ENCODE peak calls at places on chromosomes 16 and 17, in nine cellular contexts. U is ovary; H is left lung; Q is GM23338; P is PC-9; O is kidney; Y is tibial artery; W is Peyer's patch; Z is CD4-positive, alpha-beta memory T cell. V is an unnamed sample.

GRCh38 chr17:65349916-65350315 is 211.5 kb downstream of the AXIN2 start:
- DNase-seq in U (no peak), H (no peak), Q (no peak), P (no peak), O (no peak), Y (no peak), W (no peak), Z (no peak), V (no peak)

GRCh38 chr17:7612294-7612640 is 2.4 kb downstream of the FXR2 start:
- DNase-seq in U (no peak), H (no peak), Q (no peak), P (no peak), O (no peak), Y (no peak), W (no peak), Z (no peak), V (no peak)

GRCh38 chr16:27529962-27530361 is 19.8 kb downstream of the GTF3C1 start:
- DNase-seq in U (no peak), H (no peak), Q (no peak), P (no peak), O (no peak), Y (no peak), W (no peak), Z (no peak), V (no peak)

GRCh38 chr17:42845918-42846593 is 1.7 kb downstream of the AOC2 start:
- DNase-seq in U (no peak), H (no peak), Q (no peak), P (no peak), O (no peak), Y (no peak), W (no peak), Z (no peak), V (no peak)

GRCh38 chr17:13544755-13545154 is 57.0 kb downstream of the HS3ST3A1 start:
- DNase-seq in U (no peak), H (no peak), Q (no peak), P (no peak), O (no peak), Y (no peak), W (no peak), Z (no peak), V (no peak)

GRCh38 chr17:83090424-83091256 is 11.2 kb downstream of the METRNL start:
- DNase-seq in U (no peak), H (no peak), Q (no peak), P (no peak), O (no peak), Y (no peak), W (peak), Z (no peak), V (no peak)

GRCh38 chr17:39097159-39097519 is 54.3 kb downstream of the PLXDC1 start:
- DNase-seq in U (no peak), H (no peak), Q (no peak), P (no peak), O (no peak), Y (no peak), W (no peak), Z (no peak), V (no peak)

GRCh38 chr16:86029131-86029741 is 130.3 kb downstream of the IRF8 start:
- DNase-seq in U (no peak), H (peak), Q (peak), P (no peak), O (peak), Y (peak), W (peak), Z (no peak), V (peak)

GRCh38 chr16:85006639-85007038 is 4.7 kb downstream of the ZDHHC7 start:
- DNase-seq in U (no peak), H (no peak), Q (no peak), P (no peak), O (no peak), Y (no peak), W (no peak), Z (no peak), V (no peak)

GRCh38 chr16:69698404-69698803 is 28.0 kb downstream of the NQO1 start:
- DNase-seq in U (no peak), H (no peak), Q (no peak), P (no peak), O (no peak), Y (no peak), W (no peak), Z (no peak), V (no peak)

GRCh38 chr16:70769761-70770160 is 31.2 kb downstream of the VAC14 start:
- DNase-seq in U (no peak), H (no peak), Q (no peak), P (no peak), O (no peak), Y (no peak), W (no peak), Z (no peak), V (no peak)

GRCh38 chr17:81712468-81713003 is 452 bp downstream of the SLC25A10 start:
- DNase-seq in U (no peak), H (no peak), Q (no peak), P (peak), O (no peak), Y (no peak), W (no peak), Z (no peak), V (no peak)

GRCh38 chr17:69462010-69462409 is 47.5 kb downstream of the MAP2K6 start:
- DNase-seq in U (no peak), H (no peak), Q (peak), P (no peak), O (no peak), Y (no peak), W (no peak), Z (no peak), V (no peak)

GRCh38 chr16:49961087-49961486 is 63.9 kb upstream of the CNEP1R1 start:
- DNase-seq in U (no peak), H (no peak), Q (no peak), P (no peak), O (no peak), Y (no peak), W (no peak), Z (no peak), V (no peak)

GRCh38 chr16:3480901-3481695 is 14.2 kb downstream of the C16orf90 start:
- DNase-seq in U (no peak), H (no peak), Q (peak), P (no peak), O (peak), Y (no peak), W (no peak), Z (no peak), V (no peak)

GRCh38 chr17:73643012-73643845 is 1.0 kb downstream of the SDK2 start:
- DNase-seq in U (no peak), H (no peak), Q (peak), P (no peak), O (peak), Y (no peak), W (no peak), Z (no peak), V (peak)

GRCh38 chr17:34442387-34443111 is 79.5 kb upstream of the CCL1 start:
- DNase-seq in U (no peak), H (no peak), Q (no peak), P (no peak), O (no peak), Y (no peak), W (no peak), Z (no peak), V (no peak)

GRCh38 chr17:78314683-78315354 is 45.1 kb downstream of the SOCS3 start:
- DNase-seq in U (peak), H (no peak), Q (peak), P (no peak), O (peak), Y (no peak), W (no peak), Z (no peak), V (no peak)

GRCh38 chr17:57988301-57989010 is 402 bp upstream of the VEZF1 start:
- DNase-seq in U (peak), H (peak), Q (peak), P (peak), O (peak), Y (peak), W (peak), Z (peak), V (peak)

GRCh38 chr16:87603684-87604571 is 1.6 kb downstream of the JPH3 start:
- DNase-seq in U (no peak), H (no peak), Q (peak), P (no peak), O (peak), Y (no peak), W (no peak), Z (no peak), V (no peak)

GRCh38 chr16:79647586-79647985 is 47.0 kb upstream of the MAF start:
- DNase-seq in U (no peak), H (no peak), Q (no peak), P (no peak), O (no peak), Y (no peak), W (no peak), Z (no peak), V (no peak)

GRCh38 chr16:3909791-3910583 is 29.5 kb upstream of the CREBBP start:
- DNase-seq in U (peak), H (no peak), Q (peak), P (no peak), O (no peak), Y (no peak), W (no peak), Z (no peak), V (peak)

GRCh38 chr16:83973077-83973476 is 5.0 kb downstream of the NECAB2 start:
- DNase-seq in U (no peak), H (no peak), Q (no peak), P (no peak), O (no peak), Y (no peak), W (no peak), Z (no peak), V (peak)

GRCh38 chr16:4313563-4314531 is 2.0 kb upstream of the GLIS2 start:
- DNase-seq in U (peak), H (peak), Q (peak), P (peak), O (peak), Y (no peak), W (no peak), Z (peak), V (peak)

GRCh38 chr16:67443299-67443698 is 12.4 kb downstream of the HSD11B2 start:
- DNase-seq in U (peak), H (no peak), Q (no peak), P (no peak), O (no peak), Y (peak), W (no peak), Z (no peak), V (no peak)

GRCh38 chr16:67442581-67443255 is 11.8 kb downstream of the HSD11B2 start:
- DNase-seq in U (peak), H (no peak), Q (no peak), P (no peak), O (no peak), Y (no peak), W (no peak), Z (no peak), V (no peak)

GRCh38 chr16:67441907-67442306 is 11.0 kb downstream of the HSD11B2 start:
- DNase-seq in U (no peak), H (no peak), Q (no peak), P (no peak), O (no peak), Y (no peak), W (no peak), Z (no peak), V (no peak)

GRCh38 chr16:67438824-67439393 is 8.0 kb downstream of the HSD11B2 start:
- DNase-seq in U (no peak), H (no peak), Q (no peak), P (no peak), O (no peak), Y (no peak), W (no peak), Z (no peak), V (no peak)

DNA sequence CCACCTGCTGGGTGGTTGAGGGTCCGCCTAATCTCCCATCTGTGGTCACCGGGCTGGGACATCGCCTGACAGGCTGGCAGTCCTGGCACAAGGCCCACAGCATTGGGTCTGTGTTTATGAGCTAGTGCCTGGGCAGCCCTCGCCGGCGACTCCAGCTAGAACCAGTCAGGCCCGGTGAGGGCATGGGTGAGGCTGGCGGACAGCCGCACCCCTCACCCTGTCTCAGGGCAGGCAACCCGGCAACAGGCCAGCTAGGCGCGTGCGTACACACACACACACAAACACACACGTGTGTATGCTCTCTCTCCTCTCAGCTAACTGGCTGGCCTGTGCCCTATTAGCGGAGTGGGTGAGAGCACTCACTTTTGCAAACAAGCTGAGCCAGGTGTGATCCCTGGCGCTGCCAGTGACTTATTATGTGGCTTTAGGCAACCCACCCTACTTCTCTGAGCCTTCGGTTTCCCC is 10.4 kb downstream of the HSD11B2 start:
- DNase-seq in U (peak), H (peak), Q (no peak), P (peak), O (peak), Y (no peak), W (peak), Z (no peak), V (peak)
- H3K27ac ChIP-seq in U (no peak), H (no peak), Q (no peak), P (no peak), O (peak), Y (no peak), W (no peak), Z (no peak), V (peak)

DNA sequence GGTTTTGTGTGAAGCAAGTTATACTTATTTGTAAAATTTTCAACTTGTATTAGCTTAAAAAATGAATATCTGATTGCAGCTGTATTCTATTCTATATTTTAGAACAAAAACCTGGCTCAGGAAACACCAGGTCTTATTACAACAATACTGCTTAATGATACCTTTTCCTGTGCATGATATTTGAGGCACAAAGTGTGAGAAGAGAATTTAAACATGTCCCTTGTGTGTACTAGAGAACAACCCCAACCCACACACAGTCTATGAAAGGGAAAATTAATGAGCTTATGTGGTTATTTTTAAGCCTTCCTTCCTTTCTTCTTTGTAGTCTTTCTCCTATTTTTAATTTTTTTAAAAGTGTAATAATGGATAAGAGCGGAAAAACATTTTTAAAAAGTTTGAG is 122.6 kb upstream of the MON1B start:
- DNase-seq in U (no peak), H (no peak), Q (no peak), P (no peak), O (no peak), Y (no peak), W (no peak), Z (no peak), V (no peak)
- H3K4me3 ChIP-seq in U (no peak), H (no peak), Q (no peak), P (no peak), O (no peak), Y (no peak), W (no peak), Z (no peak), V (no peak)

GRCh38 chr16:75251280-75252048 is at the start of gene BCAR1:
- DNase-seq in U (peak), H (peak), Q (peak), P (peak), O (peak), Y (peak), W (peak), Z (peak), V (peak)
- H3K27ac ChIP-seq in U (peak), H (peak), Q (peak), P (peak), O (peak), Y (peak), W (peak), Z (no peak), V (peak)

GRCh38 chr16:396199-396598 is 800 bp upstream of the NME4 start:
- DNase-seq in U (no peak), H (no peak), Q (peak), P (no peak), O (no peak), Y (no peak), W (no peak), Z (no peak), V (no peak)
- H3K4me3 ChIP-seq in U (no peak), H (peak), Q (peak), P (peak), O (peak), Y (peak), W (no peak), Z (no peak), V (peak)

GRCh38 chr17:68387485-68387884 is 69.8 kb downstream of the WIPI1 start:
- DNase-seq in U (no peak), H (no peak), Q (no peak), P (no peak), O (no peak), Y (no peak), W (no peak), Z (no peak), V (no peak)
- H3K27ac ChIP-seq in U (no peak), H (no peak), Q (no peak), P (no peak), O (no peak), Y (no peak), W (no peak), Z (no peak), V (no peak)

GRCh38 chr17:66779186-66779585 is 55.7 kb upstream of the CACNG5 start:
- DNase-seq in U (no peak), H (no peak), Q (no peak), P (no peak), O (no peak), Y (no peak), W (no peak), Z (no peak), V (no peak)

GRCh38 chr17:66776999-66777688 is 57.8 kb upstream of the CACNG5 start:
- DNase-seq in U (no peak), H (no peak), Q (no peak), P (no peak), O (no peak), Y (no peak), W (no peak), Z (no peak), V (no peak)

GRCh38 chr17:66775881-66776400 is 59.0 kb upstream of the CACNG5 start:
- DNase-seq in U (no peak), H (no peak), Q (no peak), P (no peak), O (no peak), Y (no peak), W (no peak), Z (no peak), V (no peak)

GRCh38 chr17:66778531-66778930 is 56.4 kb upstream of the CACNG5 start:
- DNase-seq in U (no peak), H (no peak), Q (no peak), P (no peak), O (no peak), Y (no peak), W (no peak), Z (no peak), V (no peak)

DNA sequence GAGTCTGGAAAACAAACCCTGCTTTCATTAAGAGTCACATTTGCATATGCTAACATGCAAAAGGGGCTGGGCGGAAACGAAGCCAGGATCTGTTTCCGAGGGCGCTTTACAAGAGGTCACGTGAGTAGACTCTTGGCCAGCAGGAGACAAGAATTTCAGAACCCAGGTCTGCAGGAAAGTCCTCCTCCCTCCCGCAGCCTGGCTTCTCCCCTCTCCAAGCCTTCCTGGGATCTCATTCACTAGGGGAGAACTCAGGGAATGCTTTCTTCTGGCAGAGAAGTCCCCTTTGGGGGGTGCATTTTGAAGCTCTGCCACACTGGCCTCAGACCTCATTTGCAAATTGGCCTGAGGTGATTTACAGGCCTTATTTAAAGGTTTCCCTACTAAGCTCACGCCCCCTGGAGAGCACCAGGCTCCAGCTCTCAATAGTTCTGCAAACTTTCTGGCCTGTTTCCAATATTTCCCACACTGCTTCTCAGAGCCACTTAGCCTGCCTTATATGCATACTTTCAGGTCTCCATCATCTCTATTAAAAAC is 57.2 kb upstream of the CACNG5 start:
- DNase-seq in U (no peak), H (peak), Q (peak), P (no peak), O (no peak), Y (no peak), W (no peak), Z (no peak), V (peak)
- H3K4me3 ChIP-seq in U (no peak), H (no peak), Q (no peak), P (no peak), O (no peak), Y (no peak), W (no peak), Z (no peak), V (no peak)

DNA sequence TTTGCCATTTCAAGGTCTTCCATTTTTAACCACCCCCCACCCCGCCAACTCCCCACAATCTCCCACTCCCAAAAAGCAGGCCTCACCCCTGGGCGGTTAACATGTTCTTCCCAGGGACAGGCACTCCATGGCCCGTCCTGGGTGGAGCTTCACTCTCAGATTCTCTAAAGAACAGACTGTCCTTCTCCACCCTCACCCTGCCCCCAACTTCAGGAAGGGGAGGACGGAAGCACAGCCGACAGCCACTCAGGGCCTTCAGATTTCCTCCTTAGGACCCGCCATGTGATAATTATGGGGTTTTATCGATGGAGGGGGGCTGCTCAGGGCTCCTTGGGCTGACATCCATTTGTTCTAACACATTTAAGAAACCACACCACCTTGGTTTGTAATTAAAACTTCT is 61.9 kb downstream of the ZFHX3 start:
- DNase-seq in U (peak), H (no peak), Q (no peak), P (no peak), O (peak), Y (peak), W (peak), Z (no peak), V (no peak)
- H3K27ac ChIP-seq in U (no peak), H (peak), Q (no peak), P (no peak), O (peak), Y (peak), W (peak), Z (no peak), V (peak)

DNA sequence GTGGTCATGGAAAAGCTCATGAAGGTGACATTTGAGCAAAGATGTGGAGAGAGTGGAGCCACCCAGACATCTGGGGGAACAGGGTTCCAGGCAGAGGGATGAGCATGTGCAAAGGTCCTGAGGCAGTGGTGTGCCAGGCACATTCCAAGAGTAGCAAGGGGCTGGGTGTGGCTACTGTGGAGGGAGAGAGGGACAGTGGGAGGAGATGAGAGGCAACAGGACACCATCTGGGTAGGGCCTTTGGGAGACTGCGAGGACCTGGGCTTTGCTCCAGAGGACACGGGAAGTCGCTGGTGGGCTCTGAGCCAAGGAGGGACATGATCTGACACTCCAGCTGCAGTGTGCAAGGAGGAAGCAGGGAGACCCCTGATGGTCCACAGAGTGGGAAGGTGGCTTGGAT is 56.8 kb upstream of the MED9 start:
- DNase-seq in U (no peak), H (no peak), Q (no peak), P (no peak), O (peak), Y (peak), W (no peak), Z (no peak), V (peak)
- H3K4me3 ChIP-seq in U (no peak), H (no peak), Q (no peak), P (no peak), O (no peak), Y (no peak), W (no peak), Z (no peak), V (no peak)